ENCODE peak calls at places on chromosomes 11 and 22, in nine cellular contexts. E is germinal center; S is activated CD8-positive, alpha-beta memory T cell treated with anti-CD3 and anti-CD28 coated beads for 24 hours; Q is stimulated activated CD4-positive, alpha-beta T cell treated with anti-CD3 and anti-CD28 coated beads, TNF-alpha, amount 100 ng/mL, for 48 hours; F is GM20000; M is EH; K is AG10803; W is NCI-H446 treated with DMSO at 0.1 percent for 48 hours; V is WTC11. U is an unnamed sample.

GRCh38 chr22:17106161-17106784 is 14.9 kb downstream of the TMEM121B start:
- DNase-seq in E (no peak), S (no peak), Q (no peak), F (peak; percentile 60), M (no peak), K (no peak), W (no peak), V (peak; percentile 37), U (no peak)

GRCh38 chr11:114678125-114679036 is at the start of gene NXPE2:
- DNase-seq in E (no peak), S (no peak), Q (no peak), F (no peak), M (peak; percentile 72), K (peak; percentile 56), W (no peak), V (no peak), U (no peak)

GRCh38 chr22:30422481-30423295 is 2.9 kb upstream of the MTFP1 start:
- DNase-seq in E (no peak), S (no peak), Q (no peak), F (no peak), M (peak; percentile 97), K (peak; percentile 89), W (peak; percentile 56), V (peak; percentile 46), U (no peak)

GRCh38 chr22:49960159-49960966 is at the start of gene PIM3:
- DNase-seq in E (peak; percentile 98), S (peak; percentile 95), Q (peak; percentile 90), F (peak; percentile 99), M (peak; percentile 94), K (peak; percentile 97), W (peak; percentile 88), V (peak; percentile 88), U (peak; percentile 90)

GRCh38 chr11:8234425-8234821 is 29.3 kb downstream of the LMO1 start:
- DNase-seq in E (no peak), S (no peak), Q (no peak), F (no peak), M (no peak), K (no peak), W (no peak), V (no peak), U (no peak)

GRCh38 chr11:119338318-119338890 is 2.3 kb downstream of the C1QTNF5 start:
- DNase-seq in E (peak; percentile 86), S (peak; percentile 84), Q (peak; percentile 61), F (peak; percentile 89), M (peak; percentile 87), K (peak; percentile 63), W (no peak), V (peak; percentile 89), U (peak; percentile 62)

GRCh38 chr11:84091212-84091986 is 805.2 kb upstream of the CCDC90B start:
- DNase-seq in E (no peak), S (no peak), Q (no peak), F (no peak), M (no peak), K (no peak), W (no peak), V (no peak), U (no peak)

GRCh38 chr11:27040302-27041115 is at the start of gene BBOX1:
- DNase-seq in E (no peak), S (no peak), Q (no peak), F (no peak), M (no peak), K (no peak), W (no peak), V (no peak), U (no peak)

GRCh38 chr11:70141490-70142014 is 61.5 kb upstream of the FADD start:
- DNase-seq in E (no peak), S (no peak), Q (no peak), F (peak; percentile 65), M (no peak), K (no peak), W (no peak), V (no peak), U (no peak)

GRCh38 chr11:44788536-44789227 is 61.9 kb downstream of the TSPAN18 start:
- DNase-seq in E (no peak), S (no peak), Q (no peak), F (no peak), M (peak; percentile 39), K (peak; percentile 45), W (no peak), V (no peak), U (no peak)

GRCh38 chr22:44667829-44668189 is 34.2 kb upstream of the PRR5 start:
- DNase-seq in E (no peak), S (peak; percentile 75), Q (no peak), F (no peak), M (peak; percentile 27), K (no peak), W (no peak), V (no peak), U (peak; percentile 68)

GRCh38 chr11:9990221-9990973 is 303.6 kb downstream of the SBF2 start:
- DNase-seq in E (no peak), S (no peak), Q (no peak), F (no peak), M (peak; percentile 44), K (peak; percentile 54), W (no peak), V (no peak), U (no peak)

GRCh38 chr11:113376156-113376555 is 11.4 kb upstream of the ANKK1 start:
- DNase-seq in E (peak; percentile 60), S (no peak), Q (no peak), F (peak; percentile 45), M (no peak), K (no peak), W (peak; percentile 58), V (no peak), U (no peak)

GRCh38 chr22:50705219-50705691 is 32.6 kb downstream of the SHANK3 start:
- DNase-seq in E (no peak), S (no peak), Q (no peak), F (no peak), M (no peak), K (no peak), W (peak; percentile 4), V (peak; percentile 89), U (no peak)

GRCh38 chr11:58919980-58920379 is 19.3 kb upstream of the GLYATL1 start:
- DNase-seq in E (no peak), S (no peak), Q (no peak), F (no peak), M (no peak), K (no peak), W (no peak), V (no peak), U (no peak)

GRCh38 chr11:70651036-70651435 is 252.7 kb downstream of the CTTN start:
- DNase-seq in E (no peak), S (no peak), Q (no peak), F (no peak), M (no peak), K (no peak), W (no peak), V (no peak), U (no peak)

GRCh38 chr11:39078465-39078864 is 2381.0 kb downstream of the LRRC4C start:
- DNase-seq in E (no peak), S (no peak), Q (no peak), F (no peak), M (no peak), K (no peak), W (no peak), V (no peak), U (no peak)

GRCh38 chr22:39300198-39300830 is 19.1 kb downstream of the RPL3 start:
- DNase-seq in E (no peak), S (no peak), Q (no peak), F (no peak), M (peak; percentile 31), K (no peak), W (no peak), V (peak; percentile 44), U (no peak)

GRCh38 chr11:102950622-102951081 is 4.9 kb downstream of the MMP13 start:
- DNase-seq in E (no peak), S (no peak), Q (no peak), F (no peak), M (peak; percentile 56), K (peak; percentile 92), W (no peak), V (no peak), U (no peak)

GRCh38 chr11:32892355-32893090 is at the start of gene QSER1:
- DNase-seq in E (peak; percentile 89), S (peak; percentile 88), Q (peak; percentile 31), F (peak; percentile 96), M (peak; percentile 67), K (peak; percentile 59), W (peak; percentile 41), V (peak; percentile 59), U (peak; percentile 78)

GRCh38 chr22:17396531-17396930 is 27.3 kb downstream of the CECR2 start:
- DNase-seq in E (no peak), S (no peak), Q (no peak), F (no peak), M (no peak), K (no peak), W (no peak), V (no peak), U (no peak)

GRCh38 chr11:91972665-91973266 is 251.9 kb upstream of the FAT3 start:
- DNase-seq in E (no peak), S (no peak), Q (no peak), F (no peak), M (no peak), K (no peak), W (no peak), V (no peak), U (no peak)

GRCh38 chr11:95512682-95513081 is 276.9 kb downstream of the FAM76B start:
- DNase-seq in E (no peak), S (no peak), Q (no peak), F (no peak), M (peak; percentile 55), K (peak; percentile 94), W (peak; percentile 89), V (no peak), U (no peak)

GRCh38 chr11:114061053-114062049 is 1.8 kb downstream of the ZBTB16 start:
- DNase-seq in E (no peak), S (peak; percentile 64), Q (no peak), F (peak; percentile 39), M (no peak), K (no peak), W (no peak), V (peak; percentile 20), U (no peak)